ENCODE peak calls at places on chromosomes 6 and 20, in six cellular contexts. H is stomach, I is mucosa of descending colon, B is upper lobe of right lung, V is heart right ventricle, Z is MM.1S. X is an unnamed sample.

GRCh38 chr20:4327956-4328355 is 312.6 kb upstream of the RNF24 start:
- DNase-seq in H (no peak), I (no peak), B (no peak), V (no peak), Z (no peak), X (no peak)

GRCh38 chr6:80639243-80639642 is 532.8 kb downstream of the BCKDHB start:
- DNase-seq in H (no peak), I (no peak), B (no peak), V (no peak), Z (no peak), X (no peak)

GRCh38 chr20:35604444-35604750 is 11.2 kb upstream of the SPAG4 start:
- DNase-seq in H (peak; percentile 51), I (no peak), B (peak; percentile 65), V (no peak), Z (no peak), X (no peak)

GRCh38 chr6:130107710-130108109 is 89.3 kb downstream of the L3MBTL3 start:
- DNase-seq in H (no peak), I (no peak), B (no peak), V (no peak), Z (no peak), X (no peak)

GRCh38 chr6:138514860-138515540 is 15.7 kb upstream of the NHSL1 start:
- DNase-seq in H (no peak), I (no peak), B (no peak), V (no peak), Z (no peak), X (no peak)

GRCh38 chr6:44247338-44248302 is 719 bp downstream of the HSP90AB1 start:
- DNase-seq in H (peak; percentile 80), I (peak; percentile 89), B (peak; percentile 90), V (peak; percentile 70), Z (peak; percentile 59), X (peak; percentile 84)

GRCh38 chr6:131844243-131844841 is 36.5 kb downstream of the ENPP1 start:
- DNase-seq in H (no peak), I (no peak), B (no peak), V (no peak), Z (no peak), X (no peak)

GRCh38 chr20:53322651-53323050 is 271.0 kb downstream of the ZNF217 start:
- DNase-seq in H (no peak), I (no peak), B (no peak), V (no peak), Z (no peak), X (no peak)

GRCh38 chr6:3825331-3825831 is 23.8 kb upstream of the FAM50B start:
- DNase-seq in H (peak; percentile 49), I (no peak), B (peak; percentile 77), V (peak; percentile 53), Z (no peak), X (peak; percentile 69)

GRCh38 chr20:50731055-50731929 is at the start of gene PARD6B:
- DNase-seq in H (peak; percentile 99), I (peak; percentile 99), B (peak; percentile 99), V (peak; percentile 95), Z (peak; percentile 99), X (peak; percentile 98)

GRCh38 chr6:112245511-112246203 is 8.7 kb downstream of the LAMA4 start:
- DNase-seq in H (no peak), I (no peak), B (no peak), V (no peak), Z (no peak), X (no peak)

GRCh38 chr20:59569305-59569704 is 35.0 kb upstream of the PHACTR3 start:
- DNase-seq in H (no peak), I (no peak), B (no peak), V (no peak), Z (no peak), X (no peak)

GRCh38 chr6:143694560-143694959 is 16.8 kb downstream of the PHACTR2 start:
- DNase-seq in H (no peak), I (no peak), B (no peak), V (no peak), Z (no peak), X (no peak)

GRCh38 chr20:62780204-62780603 is 16.1 kb upstream of the MRGBP start:
- DNase-seq in H (no peak), I (no peak), B (no peak), V (no peak), Z (no peak), X (no peak)

GRCh38 chr20:50930139-50931047 is 844 bp downstream of the ADNP start:
- DNase-seq in H (peak; percentile 29), I (peak; percentile 69), B (peak; percentile 76), V (peak; percentile 36), Z (peak; percentile 28), X (peak; percentile 57)

GRCh38 chr20:53387983-53388675 is 205.5 kb downstream of the ZNF217 start:
- DNase-seq in H (no peak), I (no peak), B (no peak), V (no peak), Z (no peak), X (no peak)

GRCh38 chr6:150600302-150601017 is 775 bp downstream of the PLEKHG1 start:
- DNase-seq in H (peak; percentile 73), I (peak; percentile 85), B (peak; percentile 83), V (peak; percentile 55), Z (peak; percentile 67), X (peak; percentile 78)
- H3K4me1 ChIP-seq in H (peaks cover 22% of the 10 kb centered on the region), I (peaks cover 32% of the 10 kb centered on the region), B (peaks cover 15% of the 10 kb centered on the region), V (peaks cover 6% of the 10 kb centered on the region), Z (peaks cover 11% of the 10 kb centered on the region), X (peaks cover 6% of the 10 kb centered on the region)

DNA sequence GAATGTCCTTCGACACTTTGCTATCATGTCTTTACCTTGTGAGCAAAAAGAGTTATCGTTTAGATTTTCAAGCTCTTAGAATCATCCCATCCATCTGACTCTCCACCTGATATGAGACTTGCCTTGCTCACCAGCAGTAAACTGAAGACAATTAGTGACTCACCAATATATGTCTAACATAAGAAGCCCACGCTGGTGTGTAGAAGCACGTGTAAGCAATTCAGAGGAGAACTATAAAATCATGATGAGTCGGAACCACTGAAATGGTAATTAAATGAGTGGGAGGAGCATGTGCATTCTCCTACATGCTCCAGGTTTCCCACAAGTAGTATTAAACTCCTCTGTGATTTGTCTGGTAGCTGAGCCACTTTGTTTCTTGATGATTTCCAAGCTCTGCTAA is 181.6 kb upstream of the RNF217 start:
- DNase-seq in H (no peak), I (no peak), B (no peak), V (no peak), Z (no peak), X (no peak)
- H3K4me1 ChIP-seq in H (no peaks in the 10 kb centered on the region), I (no peaks in the 10 kb centered on the region), B (no peaks in the 10 kb centered on the region), V (no peaks in the 10 kb centered on the region), Z (no peaks in the 10 kb centered on the region), X (no peaks in the 10 kb centered on the region)

GRCh38 chr6:41073968-41074691 is 1.4 kb downstream of the NFYA start:
- DNase-seq in H (no peak), I (no peak), B (no peak), V (no peak), Z (peak; percentile 27), X (no peak)
- H3K4me1 ChIP-seq in H (peaks cover 69% of the 10 kb centered on the region), I (peaks cover 37% of the 10 kb centered on the region), B (peaks cover 36% of the 10 kb centered on the region), V (peaks cover 26% of the 10 kb centered on the region), Z (peaks cover 2% of the 10 kb centered on the region), X (peaks cover 40% of the 10 kb centered on the region)

GRCh38 chr6:109242923-109243322 is 139.3 kb downstream of the CD164 start:
- DNase-seq in H (no peak), I (no peak), B (no peak), V (no peak), Z (no peak), X (no peak)
- H3K4me1 ChIP-seq in H (peaks cover 17% of the 10 kb centered on the region), I (peaks cover 6% of the 10 kb centered on the region), B (no peaks in the 10 kb centered on the region), V (no peaks in the 10 kb centered on the region), Z (no peaks in the 10 kb centered on the region), X (peaks cover 26% of the 10 kb centered on the region)